ENCODE peak calls at places on chromosome 16, in six cellular contexts. One of them, this sample, is unnamed.

GRCh38 chr16:84593825-84594724 is 23.8 kb downstream of the COTL1 start:
- DNase-seq in neural crest cell: no peak
- DNase-seq in heart right ventricle: no peak
- DNase-seq in fibroblast of lung: peak
- DNase-seq in GM13977: peak
- DNase-seq in ascending aorta: peak
- DNase-seq in this sample: no peak

GRCh38 chr16:47971225-47971624 is 184.6 kb downstream of the ABCC12 start:
- DNase-seq in neural crest cell: no peak
- DNase-seq in heart right ventricle: no peak
- DNase-seq in fibroblast of lung: no peak
- DNase-seq in GM13977: no peak
- DNase-seq in ascending aorta: no peak
- DNase-seq in this sample: no peak

GRCh38 chr16:46883353-46883689 is 841 bp upstream of the GPT2 start:
- DNase-seq in neural crest cell: no peak
- DNase-seq in heart right ventricle: no peak
- DNase-seq in fibroblast of lung: no peak
- DNase-seq in GM13977: no peak
- DNase-seq in ascending aorta: no peak
- DNase-seq in this sample: no peak

GRCh38 chr16:27230562-27230991 is 27.3 kb downstream of the KDM8 start:
- DNase-seq in neural crest cell: no peak
- DNase-seq in heart right ventricle: no peak
- DNase-seq in fibroblast of lung: no peak
- DNase-seq in GM13977: no peak
- DNase-seq in ascending aorta: no peak
- DNase-seq in this sample: no peak

GRCh38 chr16:50394215-50394802 is 25.5 kb upstream of the BRD7 start:
- DNase-seq in neural crest cell: no peak
- DNase-seq in heart right ventricle: no peak
- DNase-seq in fibroblast of lung: no peak
- DNase-seq in GM13977: no peak
- DNase-seq in ascending aorta: no peak
- DNase-seq in this sample: no peak

GRCh38 chr16:26335236-26335809 is 643.6 kb downstream of the HS3ST4 start:
- DNase-seq in neural crest cell: no peak
- DNase-seq in heart right ventricle: no peak
- DNase-seq in fibroblast of lung: no peak
- DNase-seq in GM13977: no peak
- DNase-seq in ascending aorta: no peak
- DNase-seq in this sample: no peak

GRCh38 chr16:66937725-66938337 is 2.5 kb downstream of the CES2 start:
- DNase-seq in neural crest cell: no peak
- DNase-seq in heart right ventricle: no peak
- DNase-seq in fibroblast of lung: no peak
- DNase-seq in GM13977: no peak
- DNase-seq in ascending aorta: no peak
- DNase-seq in this sample: no peak

GRCh38 chr16:1098266-1098991 is 2.4 kb upstream of the C1QTNF8 start:
- DNase-seq in neural crest cell: no peak
- DNase-seq in heart right ventricle: no peak
- DNase-seq in fibroblast of lung: no peak
- DNase-seq in GM13977: no peak
- DNase-seq in ascending aorta: no peak
- DNase-seq in this sample: no peak

GRCh38 chr16:13153696-13154095 is 252.3 kb downstream of the SHISA9 start:
- DNase-seq in neural crest cell: no peak
- DNase-seq in heart right ventricle: no peak
- DNase-seq in fibroblast of lung: no peak
- DNase-seq in GM13977: no peak
- DNase-seq in ascending aorta: no peak
- DNase-seq in this sample: no peak

GRCh38 chr16:11084484-11085024 is 140.2 kb downstream of the CLEC16A start:
- DNase-seq in neural crest cell: no peak
- DNase-seq in heart right ventricle: no peak
- DNase-seq in fibroblast of lung: peak
- DNase-seq in GM13977: no peak
- DNase-seq in ascending aorta: no peak
- DNase-seq in this sample: no peak

GRCh38 chr16:13957197-13958078 is 37.5 kb downstream of the ERCC4 start:
- DNase-seq in neural crest cell: no peak
- DNase-seq in heart right ventricle: peak
- DNase-seq in fibroblast of lung: peak
- DNase-seq in GM13977: peak
- DNase-seq in ascending aorta: no peak
- DNase-seq in this sample: no peak

GRCh38 chr16:81842564-81843242 is 63.6 kb downstream of the PLCG2 start:
- DNase-seq in neural crest cell: no peak
- DNase-seq in heart right ventricle: no peak
- DNase-seq in fibroblast of lung: no peak
- DNase-seq in GM13977: no peak
- DNase-seq in ascending aorta: no peak
- DNase-seq in this sample: no peak
- TF ChIP-seq CTCF in neural crest cell: no peak
- TF ChIP-seq CTCF in heart right ventricle: no peak
- TF ChIP-seq CTCF in fibroblast of lung: no peak
- TF ChIP-seq CTCF in GM13977: no peak
- TF ChIP-seq CTCF in ascending aorta: no peak
- TF ChIP-seq CTCF in this sample: no peak

GRCh38 chr16:73183678-73184092 is 135.8 kb upstream of the ZFHX3 start:
- DNase-seq in neural crest cell: no peak
- DNase-seq in heart right ventricle: no peak
- DNase-seq in fibroblast of lung: peak
- DNase-seq in GM13977: no peak
- DNase-seq in ascending aorta: no peak
- DNase-seq in this sample: no peak
- TF ChIP-seq CTCF in neural crest cell: no peak
- TF ChIP-seq CTCF in heart right ventricle: no peak
- TF ChIP-seq CTCF in fibroblast of lung: peak
- TF ChIP-seq CTCF in GM13977: no peak
- TF ChIP-seq CTCF in ascending aorta: no peak
- TF ChIP-seq CTCF in this sample: no peak

DNA sequence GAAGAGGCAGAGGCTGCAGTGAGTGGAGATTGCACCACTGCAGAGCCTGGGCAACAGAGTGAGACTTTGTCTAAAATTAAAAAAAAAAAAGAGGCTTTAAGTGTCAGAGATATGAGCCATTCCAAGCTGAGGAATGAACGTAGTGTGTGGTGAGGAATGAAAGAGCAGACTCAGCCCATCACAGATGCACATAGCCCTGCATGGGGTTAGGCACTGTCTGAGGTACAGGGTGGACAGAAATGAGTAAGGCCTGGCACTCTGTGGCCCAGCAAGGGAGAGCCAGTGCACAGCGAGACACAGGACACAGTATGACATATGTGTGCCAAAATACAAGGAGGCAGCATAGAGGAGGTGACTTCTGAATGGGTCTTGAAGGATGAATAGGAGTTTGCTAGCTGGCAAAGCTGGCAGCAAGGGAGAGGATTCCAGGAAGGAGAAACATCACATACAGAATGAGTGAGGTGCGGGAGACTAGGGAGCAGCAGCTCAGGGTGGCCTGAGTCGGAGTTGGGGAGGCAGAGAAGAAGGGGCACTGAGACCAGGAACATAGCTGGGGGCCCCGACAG is 8.7 kb upstream of the ZNF469 start:
- DNase-seq in neural crest cell: no peak
- DNase-seq in heart right ventricle: no peak
- DNase-seq in fibroblast of lung: no peak
- DNase-seq in GM13977: no peak
- DNase-seq in ascending aorta: no peak
- DNase-seq in this sample: no peak
- TF ChIP-seq CTCF in neural crest cell: no peak
- TF ChIP-seq CTCF in heart right ventricle: no peak
- TF ChIP-seq CTCF in fibroblast of lung: no peak
- TF ChIP-seq CTCF in GM13977: no peak
- TF ChIP-seq CTCF in ascending aorta: no peak
- TF ChIP-seq CTCF in this sample: no peak

GRCh38 chr16:6335072-6335471 is 997.6 kb upstream of the RBFOX1 start:
- DNase-seq in neural crest cell: peak
- DNase-seq in heart right ventricle: no peak
- DNase-seq in fibroblast of lung: no peak
- DNase-seq in GM13977: no peak
- DNase-seq in ascending aorta: no peak
- DNase-seq in this sample: no peak
- TF ChIP-seq CTCF in neural crest cell: peak
- TF ChIP-seq CTCF in heart right ventricle: peak
- TF ChIP-seq CTCF in fibroblast of lung: peak
- TF ChIP-seq CTCF in GM13977: peak
- TF ChIP-seq CTCF in ascending aorta: no peak
- TF ChIP-seq CTCF in this sample: peak